ENCODE peak calls at places on chromosomes 4 and X, in four cellular contexts. One of them, this sample, is unnamed.
A peak's percentile ranks its signal among the peaks of the same experiment; 100 is the strongest.

GRCh38 chr4:141132689-141133145 is 552 bp downstream of the RNF150 start:
- DNase-seq in activated naive CD4-positive, alpha-beta T cell treated with anti-CD3 and anti-CD28 coated beads for 36 hours: peak; percentile 4
- DNase-seq in Right ventricle myocardium superior: peak; percentile 52
- DNase-seq in fibroblast of pulmonary artery: peak; percentile 20
- DNase-seq in this sample: no peak

GRCh38 chrX:47216393-47216925 is 2.0 kb upstream of the CDK16 start:
- DNase-seq in activated naive CD4-positive, alpha-beta T cell treated with anti-CD3 and anti-CD28 coated beads for 36 hours: no peak
- DNase-seq in Right ventricle myocardium superior: no peak
- DNase-seq in fibroblast of pulmonary artery: no peak
- DNase-seq in this sample: no peak

GRCh38 chr4:84582988-84583870 is at the start of gene CDS1:
- DNase-seq in fibroblast of pulmonary artery: no peak
- DNase-seq in Right ventricle myocardium superior: peak; percentile 57
- DNase-seq in activated naive CD4-positive, alpha-beta T cell treated with anti-CD3 and anti-CD28 coated beads for 36 hours: peak; percentile 19
- DNase-seq in this sample: no peak

GRCh38 chr4:185742766-185743165 is 69.2 kb downstream of the SORBS2 start:
- DNase-seq in fibroblast of pulmonary artery: no peak
- DNase-seq in activated naive CD4-positive, alpha-beta T cell treated with anti-CD3 and anti-CD28 coated beads for 36 hours: no peak
- DNase-seq in Right ventricle myocardium superior: no peak
- DNase-seq in this sample: no peak

GRCh38 chrX:15465347-15465746 is 27.8 kb downstream of the PIR start:
- DNase-seq in Right ventricle myocardium superior: no peak
- DNase-seq in activated naive CD4-positive, alpha-beta T cell treated with anti-CD3 and anti-CD28 coated beads for 36 hours: no peak
- DNase-seq in fibroblast of pulmonary artery: no peak
- DNase-seq in this sample: no peak

GRCh38 chrX:95885074-95885473 is 799.6 kb upstream of the DIAPH2 start:
- DNase-seq in activated naive CD4-positive, alpha-beta T cell treated with anti-CD3 and anti-CD28 coated beads for 36 hours: no peak
- DNase-seq in fibroblast of pulmonary artery: peak; percentile 80
- DNase-seq in Right ventricle myocardium superior: no peak
- DNase-seq in this sample: no peak

GRCh38 chrX:50852524-50852923 is 38.5 kb upstream of the SHROOM4 start:
- DNase-seq in activated naive CD4-positive, alpha-beta T cell treated with anti-CD3 and anti-CD28 coated beads for 36 hours: no peak
- DNase-seq in Right ventricle myocardium superior: no peak
- DNase-seq in fibroblast of pulmonary artery: no peak
- DNase-seq in this sample: no peak

GRCh38 chrX:281166-281999 is at the start of gene PLCXD1:
- DNase-seq in fibroblast of pulmonary artery: peak; percentile 58
- DNase-seq in Right ventricle myocardium superior: peak; percentile 50
- DNase-seq in activated naive CD4-positive, alpha-beta T cell treated with anti-CD3 and anti-CD28 coated beads for 36 hours: peak; percentile 50
- DNase-seq in this sample: no peak

GRCh38 chr4:43282534-43282933 is 390.0 kb downstream of the GRXCR1 start:
- DNase-seq in fibroblast of pulmonary artery: no peak
- DNase-seq in activated naive CD4-positive, alpha-beta T cell treated with anti-CD3 and anti-CD28 coated beads for 36 hours: no peak
- DNase-seq in Right ventricle myocardium superior: no peak
- DNase-seq in this sample: no peak

GRCh38 chr4:15400911-15401671 is 26.7 kb upstream of the C1QTNF7 start:
- DNase-seq in fibroblast of pulmonary artery: peak; percentile 90
- DNase-seq in activated naive CD4-positive, alpha-beta T cell treated with anti-CD3 and anti-CD28 coated beads for 36 hours: peak; percentile 63
- DNase-seq in Right ventricle myocardium superior: peak; percentile 73
- DNase-seq in this sample: peak; percentile 8

GRCh38 chr4:3074846-3075651 is 568 bp downstream of the HTT start:
- DNase-seq in Right ventricle myocardium superior: peak; percentile 66
- DNase-seq in activated naive CD4-positive, alpha-beta T cell treated with anti-CD3 and anti-CD28 coated beads for 36 hours: peak; percentile 62
- DNase-seq in fibroblast of pulmonary artery: peak; percentile 53
- DNase-seq in this sample: no peak

GRCh38 chr4:20487852-20488251 is 212.4 kb upstream of the PACRGL start:
- DNase-seq in activated naive CD4-positive, alpha-beta T cell treated with anti-CD3 and anti-CD28 coated beads for 36 hours: no peak
- DNase-seq in fibroblast of pulmonary artery: peak; percentile 13
- DNase-seq in Right ventricle myocardium superior: no peak
- DNase-seq in this sample: no peak

GRCh38 chr4:60088803-60089202 is 1111.3 kb upstream of the ADGRL3 start:
- DNase-seq in Right ventricle myocardium superior: no peak
- DNase-seq in fibroblast of pulmonary artery: no peak
- DNase-seq in activated naive CD4-positive, alpha-beta T cell treated with anti-CD3 and anti-CD28 coated beads for 36 hours: no peak
- DNase-seq in this sample: no peak

GRCh38 chr4:67871867-67872266 is 11.9 kb downstream of the TMPRSS11D start:
- DNase-seq in activated naive CD4-positive, alpha-beta T cell treated with anti-CD3 and anti-CD28 coated beads for 36 hours: no peak
- DNase-seq in fibroblast of pulmonary artery: peak; percentile 76
- DNase-seq in Right ventricle myocardium superior: no peak
- DNase-seq in this sample: peak; percentile 7

GRCh38 chr4:128517096-128517738 is 229.6 kb upstream of the PGRMC2 start:
- DNase-seq in activated naive CD4-positive, alpha-beta T cell treated with anti-CD3 and anti-CD28 coated beads for 36 hours: no peak
- DNase-seq in fibroblast of pulmonary artery: peak; percentile 43
- DNase-seq in Right ventricle myocardium superior: no peak
- DNase-seq in this sample: no peak

GRCh38 chr4:129446074-129446473 is 350.1 kb downstream of the C4orf33 start:
- DNase-seq in activated naive CD4-positive, alpha-beta T cell treated with anti-CD3 and anti-CD28 coated beads for 36 hours: no peak
- DNase-seq in Right ventricle myocardium superior: peak; percentile 35
- DNase-seq in fibroblast of pulmonary artery: no peak
- DNase-seq in this sample: no peak

GRCh38 chrX:11269006-11269405 is 24.2 kb upstream of the AMELX start:
- DNase-seq in Right ventricle myocardium superior: no peak
- DNase-seq in fibroblast of pulmonary artery: no peak
- DNase-seq in activated naive CD4-positive, alpha-beta T cell treated with anti-CD3 and anti-CD28 coated beads for 36 hours: no peak
- DNase-seq in this sample: no peak

GRCh38 chr4:166121897-166122296 is 248.9 kb downstream of the TLL1 start:
- DNase-seq in Right ventricle myocardium superior: no peak
- DNase-seq in activated naive CD4-positive, alpha-beta T cell treated with anti-CD3 and anti-CD28 coated beads for 36 hours: no peak
- DNase-seq in fibroblast of pulmonary artery: no peak
- DNase-seq in this sample: no peak

GRCh38 chr4:38562751-38563198 is 101.2 kb upstream of the KLF3 start:
- DNase-seq in fibroblast of pulmonary artery: peak; percentile 90
- DNase-seq in Right ventricle myocardium superior: peak; percentile 68
- DNase-seq in activated naive CD4-positive, alpha-beta T cell treated with anti-CD3 and anti-CD28 coated beads for 36 hours: no peak
- DNase-seq in this sample: no peak

GRCh38 chr4:113349400-113349799 is 299.9 kb downstream of the ANK2 start:
- DNase-seq in activated naive CD4-positive, alpha-beta T cell treated with anti-CD3 and anti-CD28 coated beads for 36 hours: no peak
- DNase-seq in Right ventricle myocardium superior: no peak
- DNase-seq in fibroblast of pulmonary artery: peak; percentile 14
- DNase-seq in this sample: no peak

GRCh38 chrX:22952011-22952410 is 47.7 kb upstream of the DDX53 start:
- DNase-seq in Right ventricle myocardium superior: no peak
- DNase-seq in fibroblast of pulmonary artery: peak; percentile 61
- DNase-seq in activated naive CD4-positive, alpha-beta T cell treated with anti-CD3 and anti-CD28 coated beads for 36 hours: no peak
- DNase-seq in this sample: no peak

GRCh38 chr4:101791189-101791572 is 651 bp downstream of the BANK1 start:
- DNase-seq in activated naive CD4-positive, alpha-beta T cell treated with anti-CD3 and anti-CD28 coated beads for 36 hours: no peak
- DNase-seq in Right ventricle myocardium superior: no peak
- DNase-seq in fibroblast of pulmonary artery: no peak
- DNase-seq in this sample: no peak

GRCh38 chr4:95728145-95728544 is 111.7 kb upstream of the PDHA2 start:
- DNase-seq in Right ventricle myocardium superior: no peak
- DNase-seq in fibroblast of pulmonary artery: peak; percentile 89
- DNase-seq in activated naive CD4-positive, alpha-beta T cell treated with anti-CD3 and anti-CD28 coated beads for 36 hours: no peak
- DNase-seq in this sample: no peak

GRCh38 chr4:84673475-84674230 is 90.7 kb downstream of the CDS1 start:
- DNase-seq in fibroblast of pulmonary artery: peak; percentile 90
- DNase-seq in activated naive CD4-positive, alpha-beta T cell treated with anti-CD3 and anti-CD28 coated beads for 36 hours: no peak
- DNase-seq in Right ventricle myocardium superior: no peak
- DNase-seq in this sample: no peak

GRCh38 chr4:40264995-40265909 is 68.4 kb downstream of the RHOH start:
- DNase-seq in activated naive CD4-positive, alpha-beta T cell treated with anti-CD3 and anti-CD28 coated beads for 36 hours: peak; percentile 54
- DNase-seq in Right ventricle myocardium superior: peak; percentile 55
- DNase-seq in fibroblast of pulmonary artery: peak; percentile 53
- DNase-seq in this sample: no peak

GRCh38 chrX:18574591-18574990 is 97.3 kb downstream of the RS1 start:
- DNase-seq in Right ventricle myocardium superior: peak; percentile 54
- DNase-seq in fibroblast of pulmonary artery: peak; percentile 66
- DNase-seq in activated naive CD4-positive, alpha-beta T cell treated with anti-CD3 and anti-CD28 coated beads for 36 hours: no peak
- DNase-seq in this sample: no peak

GRCh38 chrX:12138366-12139313 is at the start of gene FRMPD4:
- DNase-seq in activated naive CD4-positive, alpha-beta T cell treated with anti-CD3 and anti-CD28 coated beads for 36 hours: no peak
- DNase-seq in fibroblast of pulmonary artery: peak; percentile 47
- DNase-seq in Right ventricle myocardium superior: no peak
- DNase-seq in this sample: no peak

GRCh38 chr4:76689079-76689817 is 208.7 kb downstream of the SOWAHB start:
- DNase-seq in activated naive CD4-positive, alpha-beta T cell treated with anti-CD3 and anti-CD28 coated beads for 36 hours: peak; percentile 18
- DNase-seq in Right ventricle myocardium superior: peak; percentile 62
- DNase-seq in fibroblast of pulmonary artery: peak; percentile 30
- DNase-seq in this sample: no peak

GRCh38 chr4:168618577-168619265 is 121.9 kb downstream of the PALLD start:
- DNase-seq in fibroblast of pulmonary artery: peak; percentile 54
- DNase-seq in Right ventricle myocardium superior: no peak
- DNase-seq in activated naive CD4-positive, alpha-beta T cell treated with anti-CD3 and anti-CD28 coated beads for 36 hours: no peak
- DNase-seq in this sample: no peak

GRCh38 chr4:39514888-39515401 is 12.3 kb downstream of the UGDH start:
- DNase-seq in Right ventricle myocardium superior: no peak
- DNase-seq in activated naive CD4-positive, alpha-beta T cell treated with anti-CD3 and anti-CD28 coated beads for 36 hours: no peak
- DNase-seq in fibroblast of pulmonary artery: peak; percentile 23
- DNase-seq in this sample: no peak

GRCh38 chr4:86038037-86038436 is 321.8 kb downstream of the MAPK10 start:
- DNase-seq in Right ventricle myocardium superior: no peak
- DNase-seq in activated naive CD4-positive, alpha-beta T cell treated with anti-CD3 and anti-CD28 coated beads for 36 hours: no peak
- DNase-seq in fibroblast of pulmonary artery: no peak
- DNase-seq in this sample: no peak

GRCh38 chr4:140856692-140857091 is 100.5 kb upstream of the TBC1D9 start:
- DNase-seq in fibroblast of pulmonary artery: peak; percentile 67
- DNase-seq in Right ventricle myocardium superior: no peak
- DNase-seq in activated naive CD4-positive, alpha-beta T cell treated with anti-CD3 and anti-CD28 coated beads for 36 hours: no peak
- DNase-seq in this sample: no peak

GRCh38 chr4:65665951-65666523 is 4.3 kb downstream of the EPHA5 start:
- DNase-seq in activated naive CD4-positive, alpha-beta T cell treated with anti-CD3 and anti-CD28 coated beads for 36 hours: no peak
- DNase-seq in Right ventricle myocardium superior: no peak
- DNase-seq in fibroblast of pulmonary artery: no peak
- DNase-seq in this sample: no peak

GRCh38 chr4:98519268-98519993 is 139.0 kb downstream of the TSPAN5 start:
- DNase-seq in Right ventricle myocardium superior: no peak
- DNase-seq in fibroblast of pulmonary artery: peak; percentile 89
- DNase-seq in activated naive CD4-positive, alpha-beta T cell treated with anti-CD3 and anti-CD28 coated beads for 36 hours: no peak
- DNase-seq in this sample: no peak